ENCODE peak calls at places on chromosome 10, in five cellular contexts. H, U, G, A and B are unnamed samples.

GRCh38 chr10:112404612-112405011 is 30.7 kb downstream of the ACSL5 start:
- DNase-seq in A (no peak), G (no peak), H (no peak), U (no peak), B (no peak)

GRCh38 chr10:102420443-102420809 is 210 bp upstream of the FBXL15 start:
- DNase-seq in G (peak), H (no peak), A (no peak), U (no peak), B (no peak)

GRCh38 chr10:100307716-100308115 is 21.2 kb upstream of the BLOC1S2 start:
- DNase-seq in H (no peak), U (no peak), A (no peak), G (no peak), B (no peak)

GRCh38 chr10:132926777-132927650 is 15.4 kb downstream of the CFAP46 start:
- DNase-seq in H (no peak), A (no peak), G (no peak), U (no peak), B (no peak)

GRCh38 chr10:29295813-29296212 is 6.9 kb downstream of the LYZL1 start:
- DNase-seq in U (no peak), G (no peak), H (no peak), A (no peak), B (no peak)

GRCh38 chr10:31030216-31030615 is 1.4 kb downstream of the ZNF438 start:
- DNase-seq in G (no peak), U (no peak), A (no peak), H (no peak), B (no peak)

GRCh38 chr10:24706479-24707118 is 17.1 kb downstream of the ARHGAP21 start:
- DNase-seq in G (no peak), A (no peak), U (no peak), H (peak), B (no peak)

GRCh38 chr10:93261961-93262610 is 188.4 kb downstream of the CYP26A1 start:
- DNase-seq in A (no peak), U (no peak), H (no peak), G (no peak), B (no peak)

GRCh38 chr10:78980354-78980753 is 88.4 kb upstream of the ZMIZ1 start:
- DNase-seq in H (no peak), A (no peak), U (no peak), G (no peak), B (no peak)

GRCh38 chr10:130963786-130964522 is 347.6 kb downstream of the TCERG1L start:
- DNase-seq in U (no peak), A (no peak), H (no peak), G (no peak), B (no peak)

GRCh38 chr10:12849351-12850181 is 151.9 kb downstream of the CCDC3 start:
- DNase-seq in A (no peak), U (no peak), G (no peak), H (no peak), B (no peak)

GRCh38 chr10:30993155-30993554 is 38.5 kb downstream of the ZNF438 start:
- DNase-seq in U (no peak), A (no peak), H (no peak), G (no peak), B (no peak)

GRCh38 chr10:23171232-23171876 is 20.8 kb upstream of the PTF1A start:
- DNase-seq in U (no peak), G (no peak), H (no peak), A (no peak), B (no peak)

GRCh38 chr10:125089486-125089885 is 70.9 kb downstream of the CTBP2 start:
- DNase-seq in A (peak), H (no peak), G (no peak), U (no peak), B (no peak)

GRCh38 chr10:131737543-131738395 is 163.0 kb upstream of the PPP2R2D start:
- DNase-seq in U (no peak), H (no peak), G (no peak), A (peak), B (peak)